ENCODE peak calls at places on chromosome 5, in seven cellular contexts. One of them, this sample, is unnamed.

GRCh38 chr5:33411498-33411897 is 29.3 kb upstream of the TARS1 start:
- DNase-seq in AML-193: no peak
- DNase-seq in activated effector memory CD4-positive, alpha-beta T cell treated with Interleukin-2 at 50 U/mL for 16 hours: no peak
- DNase-seq in HT-29: no peak
- DNase-seq in activated CD4-positive, alpha-beta memory T cell treated with anti-CD3 and anti-CD28 coated beads for 36 hours: no peak
- DNase-seq in H9: no peak
- DNase-seq in left kidney: no peak
- DNase-seq in this sample: no peak

GRCh38 chr5:54254482-54255198 is 55.7 kb downstream of the ARL15 start:
- DNase-seq in AML-193: peak; percentile 8
- DNase-seq in activated effector memory CD4-positive, alpha-beta T cell treated with Interleukin-2 at 50 U/mL for 16 hours: no peak
- DNase-seq in HT-29: peak; percentile 20
- DNase-seq in activated CD4-positive, alpha-beta memory T cell treated with anti-CD3 and anti-CD28 coated beads for 36 hours: no peak
- DNase-seq in H9: no peak
- DNase-seq in left kidney: peak; percentile 15
- DNase-seq in this sample: peak; percentile 44

GRCh38 chr5:61965074-61965473 is 340.9 kb upstream of the KIF2A start:
- DNase-seq in AML-193: no peak
- DNase-seq in activated effector memory CD4-positive, alpha-beta T cell treated with Interleukin-2 at 50 U/mL for 16 hours: no peak
- DNase-seq in HT-29: no peak
- DNase-seq in activated CD4-positive, alpha-beta memory T cell treated with anti-CD3 and anti-CD28 coated beads for 36 hours: no peak
- DNase-seq in H9: no peak
- DNase-seq in left kidney: no peak
- DNase-seq in this sample: peak; percentile 5

GRCh38 chr5:159301351-159301911 is 28.9 kb downstream of the IL12B start:
- DNase-seq in AML-193: no peak
- DNase-seq in activated effector memory CD4-positive, alpha-beta T cell treated with Interleukin-2 at 50 U/mL for 16 hours: no peak
- DNase-seq in HT-29: no peak
- DNase-seq in activated CD4-positive, alpha-beta memory T cell treated with anti-CD3 and anti-CD28 coated beads for 36 hours: no peak
- DNase-seq in H9: no peak
- DNase-seq in left kidney: no peak
- DNase-seq in this sample: no peak

GRCh38 chr5:172113036-172113435 is 75.0 kb downstream of the STK10 start:
- DNase-seq in AML-193: peak; percentile 73
- DNase-seq in activated effector memory CD4-positive, alpha-beta T cell treated with Interleukin-2 at 50 U/mL for 16 hours: peak; percentile 79
- DNase-seq in HT-29: no peak
- DNase-seq in activated CD4-positive, alpha-beta memory T cell treated with anti-CD3 and anti-CD28 coated beads for 36 hours: peak; percentile 91
- DNase-seq in H9: no peak
- DNase-seq in left kidney: no peak
- DNase-seq in this sample: no peak

GRCh38 chr5:173392172-173392571 is 64.0 kb upstream of the STC2 start:
- DNase-seq in AML-193: no peak
- DNase-seq in activated effector memory CD4-positive, alpha-beta T cell treated with Interleukin-2 at 50 U/mL for 16 hours: no peak
- DNase-seq in HT-29: no peak
- DNase-seq in activated CD4-positive, alpha-beta memory T cell treated with anti-CD3 and anti-CD28 coated beads for 36 hours: no peak
- DNase-seq in H9: no peak
- DNase-seq in left kidney: no peak
- DNase-seq in this sample: no peak

GRCh38 chr5:93192107-93192506 is 388.9 kb downstream of the NR2F1-AS1 start:
- DNase-seq in AML-193: no peak
- DNase-seq in activated effector memory CD4-positive, alpha-beta T cell treated with Interleukin-2 at 50 U/mL for 16 hours: no peak
- DNase-seq in HT-29: peak; percentile 60
- DNase-seq in activated CD4-positive, alpha-beta memory T cell treated with anti-CD3 and anti-CD28 coated beads for 36 hours: no peak
- DNase-seq in H9: no peak
- DNase-seq in left kidney: no peak
- DNase-seq in this sample: peak; percentile 73

GRCh38 chr5:140000332-140000731 is 42.8 kb downstream of the NRG2 start:
- DNase-seq in AML-193: no peak
- DNase-seq in activated effector memory CD4-positive, alpha-beta T cell treated with Interleukin-2 at 50 U/mL for 16 hours: no peak
- DNase-seq in HT-29: no peak
- DNase-seq in activated CD4-positive, alpha-beta memory T cell treated with anti-CD3 and anti-CD28 coated beads for 36 hours: no peak
- DNase-seq in H9: no peak
- DNase-seq in left kidney: no peak
- DNase-seq in this sample: no peak

GRCh38 chr5:179240561-179240960 is 104.7 kb downstream of the ADAMTS2 start:
- DNase-seq in AML-193: no peak
- DNase-seq in activated effector memory CD4-positive, alpha-beta T cell treated with Interleukin-2 at 50 U/mL for 16 hours: no peak
- DNase-seq in HT-29: no peak
- DNase-seq in activated CD4-positive, alpha-beta memory T cell treated with anti-CD3 and anti-CD28 coated beads for 36 hours: no peak
- DNase-seq in H9: peak; percentile 7
- DNase-seq in left kidney: no peak
- DNase-seq in this sample: no peak

GRCh38 chr5:96790851-96791513 is 16.8 kb downstream of the ERAP1 start:
- DNase-seq in AML-193: no peak
- DNase-seq in activated effector memory CD4-positive, alpha-beta T cell treated with Interleukin-2 at 50 U/mL for 16 hours: no peak
- DNase-seq in HT-29: no peak
- DNase-seq in activated CD4-positive, alpha-beta memory T cell treated with anti-CD3 and anti-CD28 coated beads for 36 hours: no peak
- DNase-seq in H9: no peak
- DNase-seq in left kidney: no peak
- DNase-seq in this sample: peak; percentile 86

GRCh38 chr5:132489871-132490483 is 596 bp downstream of the IRF1 start:
- DNase-seq in AML-193: peak; percentile 30
- DNase-seq in activated effector memory CD4-positive, alpha-beta T cell treated with Interleukin-2 at 50 U/mL for 16 hours: peak; percentile 57
- DNase-seq in HT-29: peak; percentile 45
- DNase-seq in activated CD4-positive, alpha-beta memory T cell treated with anti-CD3 and anti-CD28 coated beads for 36 hours: peak; percentile 60
- DNase-seq in H9: peak; percentile 45
- DNase-seq in left kidney: peak; percentile 62
- DNase-seq in this sample: peak; percentile 46

GRCh38 chr5:140966293-140967225 is at the start of gene PCDHAC2:
- DNase-seq in AML-193: no peak
- DNase-seq in activated effector memory CD4-positive, alpha-beta T cell treated with Interleukin-2 at 50 U/mL for 16 hours: no peak
- DNase-seq in HT-29: no peak
- DNase-seq in activated CD4-positive, alpha-beta memory T cell treated with anti-CD3 and anti-CD28 coated beads for 36 hours: no peak
- DNase-seq in H9: peak; percentile 83
- DNase-seq in left kidney: peak; percentile 86
- DNase-seq in this sample: peak; percentile 62

GRCh38 chr5:10140195-10140973 is 109.3 kb downstream of the ATPSCKMT start:
- DNase-seq in AML-193: no peak
- DNase-seq in activated effector memory CD4-positive, alpha-beta T cell treated with Interleukin-2 at 50 U/mL for 16 hours: no peak
- DNase-seq in HT-29: peak; percentile 46
- DNase-seq in activated CD4-positive, alpha-beta memory T cell treated with anti-CD3 and anti-CD28 coated beads for 36 hours: no peak
- DNase-seq in H9: peak; percentile 63
- DNase-seq in left kidney: no peak
- DNase-seq in this sample: no peak

GRCh38 chr5:150321784-150322183 is 19.1 kb upstream of the ARSI start:
- DNase-seq in AML-193: no peak
- DNase-seq in activated effector memory CD4-positive, alpha-beta T cell treated with Interleukin-2 at 50 U/mL for 16 hours: no peak
- DNase-seq in HT-29: no peak
- DNase-seq in activated CD4-positive, alpha-beta memory T cell treated with anti-CD3 and anti-CD28 coated beads for 36 hours: no peak
- DNase-seq in H9: no peak
- DNase-seq in left kidney: no peak
- DNase-seq in this sample: no peak

GRCh38 chr5:155260798-155261197 is 247.2 kb downstream of the KIF4B start:
- DNase-seq in AML-193: peak; percentile 44
- DNase-seq in activated effector memory CD4-positive, alpha-beta T cell treated with Interleukin-2 at 50 U/mL for 16 hours: no peak
- DNase-seq in HT-29: peak; percentile 29
- DNase-seq in activated CD4-positive, alpha-beta memory T cell treated with anti-CD3 and anti-CD28 coated beads for 36 hours: no peak
- DNase-seq in H9: peak; percentile 72
- DNase-seq in left kidney: peak; percentile 61
- DNase-seq in this sample: no peak

GRCh38 chr5:3010301-3010952 is 258.9 kb upstream of the IRX2 start:
- DNase-seq in AML-193: no peak
- DNase-seq in activated effector memory CD4-positive, alpha-beta T cell treated with Interleukin-2 at 50 U/mL for 16 hours: no peak
- DNase-seq in HT-29: no peak
- DNase-seq in activated CD4-positive, alpha-beta memory T cell treated with anti-CD3 and anti-CD28 coated beads for 36 hours: no peak
- DNase-seq in H9: no peak
- DNase-seq in left kidney: no peak
- DNase-seq in this sample: no peak

GRCh38 chr5:52007230-52007858 is 624.1 kb downstream of the ISL1 start:
- DNase-seq in AML-193: peak; percentile 21
- DNase-seq in activated effector memory CD4-positive, alpha-beta T cell treated with Interleukin-2 at 50 U/mL for 16 hours: no peak
- DNase-seq in HT-29: peak; percentile 82
- DNase-seq in activated CD4-positive, alpha-beta memory T cell treated with anti-CD3 and anti-CD28 coated beads for 36 hours: no peak
- DNase-seq in H9: peak; percentile 33
- DNase-seq in left kidney: peak; percentile 68
- DNase-seq in this sample: peak; percentile 48

GRCh38 chr5:141513021-141513626 is 24.2 kb downstream of the PCDHGC5 start:
- DNase-seq in AML-193: no peak
- DNase-seq in activated effector memory CD4-positive, alpha-beta T cell treated with Interleukin-2 at 50 U/mL for 16 hours: peak; percentile 7
- DNase-seq in HT-29: no peak
- DNase-seq in activated CD4-positive, alpha-beta memory T cell treated with anti-CD3 and anti-CD28 coated beads for 36 hours: peak; percentile 66
- DNase-seq in H9: no peak
- DNase-seq in left kidney: peak; percentile 95
- DNase-seq in this sample: peak; percentile 62

GRCh38 chr5:34682926-34683623 is 26.9 kb downstream of the RAI14 start:
- DNase-seq in AML-193: no peak
- DNase-seq in activated effector memory CD4-positive, alpha-beta T cell treated with Interleukin-2 at 50 U/mL for 16 hours: no peak
- DNase-seq in HT-29: peak; percentile 50
- DNase-seq in activated CD4-positive, alpha-beta memory T cell treated with anti-CD3 and anti-CD28 coated beads for 36 hours: no peak
- DNase-seq in H9: no peak
- DNase-seq in left kidney: peak; percentile 67
- DNase-seq in this sample: peak; percentile 90

GRCh38 chr5:150637245-150638052 is 3.0 kb upstream of the SYNPO start:
- DNase-seq in AML-193: no peak
- DNase-seq in activated effector memory CD4-positive, alpha-beta T cell treated with Interleukin-2 at 50 U/mL for 16 hours: no peak
- DNase-seq in HT-29: no peak
- DNase-seq in activated CD4-positive, alpha-beta memory T cell treated with anti-CD3 and anti-CD28 coated beads for 36 hours: no peak
- DNase-seq in H9: no peak
- DNase-seq in left kidney: peak; percentile 86
- DNase-seq in this sample: peak; percentile 92

GRCh38 chr5:65812648-65813047 is 90.6 kb downstream of the NLN start:
- DNase-seq in AML-193: no peak
- DNase-seq in activated effector memory CD4-positive, alpha-beta T cell treated with Interleukin-2 at 50 U/mL for 16 hours: no peak
- DNase-seq in HT-29: peak; percentile 79
- DNase-seq in activated CD4-positive, alpha-beta memory T cell treated with anti-CD3 and anti-CD28 coated beads for 36 hours: no peak
- DNase-seq in H9: no peak
- DNase-seq in left kidney: no peak
- DNase-seq in this sample: no peak

GRCh38 chr5:112635276-112635675 is 102.4 kb upstream of the APC start:
- DNase-seq in AML-193: no peak
- DNase-seq in activated effector memory CD4-positive, alpha-beta T cell treated with Interleukin-2 at 50 U/mL for 16 hours: no peak
- DNase-seq in HT-29: no peak
- DNase-seq in activated CD4-positive, alpha-beta memory T cell treated with anti-CD3 and anti-CD28 coated beads for 36 hours: no peak
- DNase-seq in H9: no peak
- DNase-seq in left kidney: no peak
- DNase-seq in this sample: no peak

GRCh38 chr5:68126871-68127270 is 88.7 kb upstream of the PIK3R1 start:
- DNase-seq in AML-193: no peak
- DNase-seq in activated effector memory CD4-positive, alpha-beta T cell treated with Interleukin-2 at 50 U/mL for 16 hours: no peak
- DNase-seq in HT-29: no peak
- DNase-seq in activated CD4-positive, alpha-beta memory T cell treated with anti-CD3 and anti-CD28 coated beads for 36 hours: no peak
- DNase-seq in H9: no peak
- DNase-seq in left kidney: no peak
- DNase-seq in this sample: no peak